ENCODE peak calls at places on chromosome 9, in six cellular contexts. X is epithelial cell of proximal tubule, Z is lower leg skin, O is cardiac fibroblast, U is fibroblast of pulmonary artery, W is bronchial epithelial cell. N is an unnamed sample.

GRCh38 chr9:108673386-108673785 is 182.4 kb downstream of the ACTL7B start:
- DNase-seq in X (no peak), Z (peak; percentile 75), O (peak; percentile 29), U (no peak), W (peak; percentile 91), N (no peak)

GRCh38 chr9:97578846-97579245 is 54.3 kb downstream of the TSTD2 start:
- DNase-seq in X (no peak), Z (peak; percentile 82), O (no peak), U (no peak), W (no peak), N (no peak)

GRCh38 chr9:33082538-33083326 is 6.3 kb upstream of the SMU1 start:
- DNase-seq in X (no peak), Z (no peak), O (no peak), U (no peak), W (peak; percentile 47), N (peak; percentile 36)

GRCh38 chr9:126430124-126430523 is 103.5 kb downstream of the MVB12B start:
- DNase-seq in X (no peak), Z (peak; percentile 80), O (no peak), U (no peak), W (no peak), N (no peak)

GRCh38 chr9:136437839-136438547 is 1.7 kb downstream of the INPP5E start:
- DNase-seq in X (no peak), Z (no peak), O (peak; percentile 31), U (peak; percentile 45), W (peak; percentile 11), N (no peak)

GRCh38 chr9:123370526-123371227 is 14.7 kb downstream of the CRB2 start:
- DNase-seq in X (no peak), Z (no peak), O (no peak), U (no peak), W (no peak), N (no peak)

GRCh38 chr9:123866497-123866896 is 63.4 kb downstream of the DENND1A start:
- DNase-seq in X (no peak), Z (no peak), O (peak; percentile 40), U (peak; percentile 70), W (no peak), N (no peak)

GRCh38 chr9:69109152-69109551 is 64.9 kb upstream of the TJP2 start:
- DNase-seq in X (no peak), Z (no peak), O (no peak), U (no peak), W (peak; percentile 63), N (no peak)

GRCh38 chr9:101586651-101587050 is 8.1 kb downstream of the PPP3R2 start:
- DNase-seq in X (no peak), Z (no peak), O (no peak), U (no peak), W (no peak), N (peak; percentile 32)

GRCh38 chr9:87436694-87437093 is 61.0 kb upstream of the DAPK1 start:
- DNase-seq in X (no peak), Z (no peak), O (no peak), U (no peak), W (no peak), N (no peak)

GRCh38 chr9:12993432-12993831 is 218.6 kb downstream of the LURAP1L start:
- DNase-seq in X (no peak), Z (no peak), O (peak; percentile 22), U (no peak), W (no peak), N (no peak)

GRCh38 chr9:112360047-112360804 is 19.7 kb upstream of the HSDL2 start:
- DNase-seq in X (no peak), Z (no peak), O (peak; percentile 87), U (peak; percentile 46), W (peak; percentile 62), N (no peak)

GRCh38 chr9:112170235-112170634 is 4.9 kb downstream of the SUSD1 start:
- DNase-seq in X (peak; percentile 44), Z (no peak), O (no peak), U (no peak), W (peak; percentile 93), N (no peak)

GRCh38 chr9:8224381-8224791 is 424.8 kb upstream of the DMAC1 start:
- DNase-seq in X (no peak), Z (no peak), O (no peak), U (no peak), W (no peak), N (no peak)

GRCh38 chr9:95226921-95227320 is 90.6 kb downstream of the FANCC start:
- DNase-seq in X (no peak), Z (no peak), O (no peak), U (no peak), W (no peak), N (no peak)

GRCh38 chr9:137823986-137824771 is 53.4 kb upstream of the CACNA1B start:
- DNase-seq in X (no peak), Z (no peak), O (no peak), U (no peak), W (no peak), N (no peak)

GRCh38 chr9:70100362-70100761 is 56.7 kb downstream of the MAMDC2 start:
- DNase-seq in X (no peak), Z (no peak), O (peak; percentile 83), U (peak; percentile 92), W (no peak), N (no peak)

GRCh38 chr9:109411069-109411761 is 86.9 kb downstream of the PTPN3 start:
- DNase-seq in X (no peak), Z (peak; percentile 49), O (no peak), U (no peak), W (no peak), N (peak; percentile 92)

GRCh38 chr9:4985376-4986266 is 549 bp downstream of the JAK2 start:
- DNase-seq in X (peak; percentile 13), Z (no peak), O (peak; percentile 49), U (peak; percentile 43), W (peak; percentile 50), N (peak; percentile 60)

GRCh38 chr9:98970532-98971041 is 26.9 kb downstream of the COL15A1 start:
- DNase-seq in X (no peak), Z (no peak), O (no peak), U (no peak), W (no peak), N (no peak)

GRCh38 chr9:136566899-136567298 is 21.1 kb upstream of the NOTCH1 start:
- DNase-seq in X (no peak), Z (no peak), O (peak; percentile 42), U (no peak), W (no peak), N (no peak)

GRCh38 chr9:99253772-99254431 is 31.8 kb downstream of the SEC61B start:
- DNase-seq in X (no peak), Z (no peak), O (no peak), U (no peak), W (no peak), N (peak; percentile 94)

GRCh38 chr9:36118201-36118600 is 18.3 kb upstream of the GLIPR2 start:
- DNase-seq in X (no peak), Z (no peak), O (no peak), U (no peak), W (no peak), N (no peak)

GRCh38 chr9:36120705-36121104 is 15.8 kb upstream of the GLIPR2 start:
- DNase-seq in X (no peak), Z (no peak), O (no peak), U (no peak), W (no peak), N (no peak)

GRCh38 chr9:36116593-36116992 is 19.9 kb upstream of the GLIPR2 start:
- DNase-seq in X (no peak), Z (no peak), O (no peak), U (no peak), W (no peak), N (no peak)

GRCh38 chr9:36118706-36119105 is 17.8 kb upstream of the GLIPR2 start:
- DNase-seq in X (no peak), Z (peak; percentile 77), O (no peak), U (no peak), W (peak; percentile 12), N (no peak)

DNA sequence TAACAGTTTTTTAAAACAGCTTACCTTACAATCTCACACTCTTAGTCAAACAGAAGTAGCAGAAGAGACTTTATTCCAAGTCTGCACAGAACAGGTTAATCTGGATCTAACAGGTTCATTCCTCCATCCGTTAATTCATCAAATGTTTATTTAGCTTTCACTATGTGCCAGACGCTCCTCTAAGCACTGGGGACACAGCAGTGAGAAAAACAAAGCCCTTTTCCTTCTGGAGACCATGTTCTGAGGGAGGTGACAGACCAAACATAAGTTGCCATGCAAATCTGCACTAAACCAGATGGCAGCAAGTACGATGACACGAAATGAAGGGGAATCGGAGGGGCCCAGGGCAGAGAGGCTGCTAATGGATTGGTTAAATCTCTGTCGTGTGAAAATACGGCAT is 17.1 kb upstream of the GLIPR2 start:
- DNase-seq in X (no peak), Z (no peak), O (no peak), U (no peak), W (no peak), N (no peak)
- H3K4me3 ChIP-seq in X (no peak overlapping the region), Z (no peak overlapping the region), O (no peak overlapping the region), U (no peak overlapping the region), W (no peak overlapping the region), N (no peak overlapping the region)

DNA sequence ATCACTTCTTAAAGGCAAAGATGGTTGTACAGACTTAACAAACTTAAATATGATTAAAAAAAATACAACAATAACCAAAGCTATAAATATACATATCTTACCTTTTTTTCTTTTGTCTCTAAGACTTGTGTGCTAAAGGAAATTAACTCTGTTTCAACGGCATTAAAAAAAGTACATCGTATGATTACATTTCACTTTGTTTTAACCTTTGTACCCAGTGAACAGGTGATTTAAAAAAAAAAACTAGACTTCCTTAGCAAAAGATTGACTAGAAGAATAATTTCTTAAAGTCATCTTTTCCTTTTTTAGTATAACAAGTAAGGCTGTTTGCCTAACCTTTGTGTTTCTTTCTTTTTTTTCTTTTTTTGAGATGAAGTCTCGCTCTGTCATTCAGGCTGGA is at the start of gene LRRC19:
- DNase-seq in X (no peak), Z (no peak), O (no peak), U (no peak), W (no peak), N (no peak)
- H3K4me3 ChIP-seq in X (peak within 1 kb of the TSS; percentile 16), Z (no peak within 1 kb of the TSS), O (no peak within 1 kb of the TSS), U (no peak within 1 kb of the TSS), W (no peak within 1 kb of the TSS), N (no peak within 1 kb of the TSS)

DNA sequence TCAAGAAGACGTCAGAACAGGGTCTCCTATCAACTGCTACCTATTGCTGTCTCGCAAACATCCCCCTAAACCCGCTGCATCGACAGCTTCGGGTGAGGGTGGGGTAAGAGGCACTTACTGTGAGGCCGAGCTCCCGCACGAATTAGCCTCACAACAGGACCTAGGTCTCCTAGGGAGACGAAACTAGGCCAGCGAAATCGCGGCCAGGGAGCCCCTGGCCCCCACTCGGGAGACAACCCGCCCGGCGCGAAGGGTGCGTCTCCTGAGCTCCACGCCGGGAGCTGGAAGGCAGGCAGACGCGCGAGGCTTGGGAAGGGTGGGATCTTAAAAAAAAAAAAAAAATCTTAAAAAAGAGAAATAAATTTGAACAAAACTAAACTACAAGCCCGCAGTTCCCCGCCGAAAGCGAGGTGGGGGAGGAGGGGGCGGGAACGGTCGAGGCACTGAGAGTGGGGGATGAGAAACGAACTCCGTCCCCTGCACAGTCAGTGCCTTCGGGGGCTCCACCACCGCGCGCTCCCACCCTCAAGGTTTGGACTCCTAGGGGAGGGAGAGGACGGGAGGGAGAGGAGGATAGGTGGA is 33.0 kb upstream of the NFIB start:
- DNase-seq in X (no peak), Z (peak; percentile 85), O (peak; percentile 23), U (no peak), W (no peak), N (no peak)
- H3K4me3 ChIP-seq in X (peak overlapping the region; percentile 62), Z (peak overlapping the region; percentile 27), O (peak overlapping the region; percentile 54), U (peak overlapping the region; percentile 52), W (peak overlapping the region; percentile 46), N (no peak overlapping the region)

DNA sequence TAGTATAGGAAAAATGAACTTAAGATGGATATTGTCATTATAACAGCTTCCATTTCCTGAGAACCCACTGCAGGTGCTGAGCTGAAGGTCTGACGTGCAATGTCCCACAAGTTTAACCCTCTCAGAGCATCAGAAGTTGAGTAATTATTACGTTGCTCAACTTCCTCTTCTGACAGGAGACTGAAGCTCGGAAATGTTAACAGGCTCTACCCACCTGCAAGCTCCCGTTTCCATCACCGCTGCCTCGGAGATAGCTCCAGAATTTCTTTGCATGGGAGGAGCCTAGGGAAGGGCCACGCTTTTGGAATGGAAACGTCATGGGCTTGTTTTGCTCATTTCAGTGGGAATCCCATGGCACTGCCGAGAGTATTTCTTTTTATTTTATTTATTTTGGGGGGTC is 1.0 kb upstream of the NTMT1 start:
- DNase-seq in X (no peak), Z (no peak), O (peak; percentile 49), U (peak; percentile 60), W (peak; percentile 80), N (peak; percentile 24)
- H3K4me3 ChIP-seq in X (no peak overlapping the region), Z (no peak overlapping the region), O (no peak overlapping the region), U (no peak overlapping the region), W (no peak overlapping the region), N (no peak overlapping the region)

N was measured in GM12865.